ENCODE peak calls at places on chromosomes 2 and 18, in five cellular contexts. H is cardiac septum, L is Calu3, R is stromal cell of bone marrow, X is NCI-H69. P is an unnamed sample.

GRCh38 chr2:45128580-45128997 is 119.3 kb upstream of the SIX2 start:
- DNase-seq in H (no peak), L (peak), R (peak), X (peak), P (no peak)

GRCh38 chr2:168565112-168565511 is 109.0 kb downstream of the CERS6 start:
- DNase-seq in H (no peak), L (no peak), R (no peak), X (no peak), P (no peak)

GRCh38 chr2:80256396-80257167 is 48.0 kb downstream of the LRRTM1 start:
- DNase-seq in H (no peak), L (no peak), R (peak), X (peak), P (no peak)

GRCh38 chr2:172558372-172558771 is 2.5 kb downstream of the PDK1 start:
- DNase-seq in H (no peak), L (no peak), R (no peak), X (no peak), P (no peak)

GRCh38 chr2:224543939-224544338 is 41.2 kb downstream of the CUL3 start:
- DNase-seq in H (no peak), L (no peak), R (no peak), X (no peak), P (no peak)

GRCh38 chr2:241514986-241515737 is 6.8 kb upstream of the STK25 start:
- DNase-seq in H (no peak), L (no peak), R (no peak), X (no peak), P (no peak)

GRCh38 chr2:55063713-55064323 is 13.6 kb upstream of the RTN4 start:
- DNase-seq in H (no peak), L (no peak), R (no peak), X (peak), P (no peak)

GRCh38 chr2:137772451-137772850 is 191.8 kb upstream of the HNMT start:
- DNase-seq in H (no peak), L (no peak), R (no peak), X (no peak), P (no peak)

GRCh38 chr2:46711156-46711555 is 204.4 kb downstream of the MCFD2 start:
- DNase-seq in H (no peak), L (no peak), R (no peak), X (no peak), P (no peak)

GRCh38 chr18:55252053-55252675 is 292.9 kb upstream of the CCDC68 start:
- DNase-seq in H (no peak), L (no peak), R (no peak), X (no peak), P (no peak)

GRCh38 chr18:52190195-52190594 is 149.8 kb upstream of the DCC start:
- DNase-seq in H (no peak), L (no peak), R (no peak), X (no peak), P (no peak)

GRCh38 chr2:123659120-123659519 is 366.0 kb upstream of the CNTNAP5 start:
- DNase-seq in H (no peak), L (no peak), R (no peak), X (no peak), P (no peak)

GRCh38 chr2:38661306-38661705 is 4.6 kb upstream of the GALM start:
- DNase-seq in H (no peak), L (no peak), R (no peak), X (no peak), P (no peak)

GRCh38 chr2:17754773-17755425 is 961 bp downstream of the GEN1 start:
- DNase-seq in H (no peak), L (no peak), R (no peak), X (peak), P (no peak)

GRCh38 chr2:241901500-241902351 is 32.2 kb downstream of the RTP5 start:
- DNase-seq in H (peak), L (no peak), R (no peak), X (no peak), P (peak)

GRCh38 chr2:36069083-36069482 is 286.5 kb upstream of the CRIM1 start:
- DNase-seq in H (no peak), L (no peak), R (no peak), X (peak), P (no peak)

GRCh38 chr18:57542126-57542525 is 44.4 kb downstream of the FECH start:
- DNase-seq in H (no peak), L (no peak), R (peak), X (no peak), P (no peak)

P was measured in spleen.